ENCODE peak calls at places on chromosomes 11 and 22, in six cellular contexts. One of them, this sample, is unnamed.
A peak's percentile ranks its signal among the peaks of the same experiment; 100 is the strongest.

GRCh38 chr22:30867746-30868662 is 100.6 kb downstream of the MORC2 start:
- DNase-seq in Peyer's patch: peak; percentile 22
- DNase-seq in HFF-Myc: no peak
- DNase-seq in heart left ventricle: no peak
- DNase-seq in AG04450: no peak
- DNase-seq in retinal pigment epithelial cell: no peak
- DNase-seq in this sample: no peak

GRCh38 chr11:56750190-56750589 is 1.7 kb upstream of the OR9G4 start:
- DNase-seq in Peyer's patch: no peak
- DNase-seq in HFF-Myc: no peak
- DNase-seq in heart left ventricle: no peak
- DNase-seq in AG04450: no peak
- DNase-seq in retinal pigment epithelial cell: no peak
- DNase-seq in this sample: no peak

GRCh38 chr22:23875801-23876200 is 18.1 kb downstream of the SLC2A11 start:
- DNase-seq in Peyer's patch: no peak
- DNase-seq in HFF-Myc: no peak
- DNase-seq in heart left ventricle: no peak
- DNase-seq in AG04450: no peak
- DNase-seq in retinal pigment epithelial cell: no peak
- DNase-seq in this sample: no peak

GRCh38 chr11:134261626-134262488 is 8.5 kb downstream of the ACAD8 start:
- DNase-seq in Peyer's patch: no peak
- DNase-seq in HFF-Myc: no peak
- DNase-seq in heart left ventricle: no peak
- DNase-seq in AG04450: no peak
- DNase-seq in retinal pigment epithelial cell: no peak
- DNase-seq in this sample: peak; percentile 66

GRCh38 chr11:111586305-111586915 is 15.8 kb upstream of the SIK2 start:
- DNase-seq in Peyer's patch: peak; percentile 72
- DNase-seq in HFF-Myc: no peak
- DNase-seq in heart left ventricle: no peak
- DNase-seq in AG04450: no peak
- DNase-seq in retinal pigment epithelial cell: no peak
- DNase-seq in this sample: peak; percentile 47

GRCh38 chr11:129067454-129067853 is 124.7 kb downstream of the ARHGAP32 start:
- DNase-seq in Peyer's patch: no peak
- DNase-seq in HFF-Myc: no peak
- DNase-seq in heart left ventricle: no peak
- DNase-seq in AG04450: no peak
- DNase-seq in retinal pigment epithelial cell: no peak
- DNase-seq in this sample: no peak

GRCh38 chr22:23579280-23579679 is 810 bp downstream of the IGLL1 start:
- DNase-seq in Peyer's patch: no peak
- DNase-seq in HFF-Myc: no peak
- DNase-seq in heart left ventricle: no peak
- DNase-seq in AG04450: no peak
- DNase-seq in retinal pigment epithelial cell: no peak
- DNase-seq in this sample: no peak

GRCh38 chr11:27451528-27451927 is 21.1 kb downstream of the LGR4 start:
- DNase-seq in Peyer's patch: no peak
- DNase-seq in HFF-Myc: no peak
- DNase-seq in heart left ventricle: no peak
- DNase-seq in AG04450: no peak
- DNase-seq in retinal pigment epithelial cell: no peak
- DNase-seq in this sample: no peak

GRCh38 chr11:28621648-28622215 is 513.5 kb downstream of the METTL15 start:
- DNase-seq in Peyer's patch: no peak
- DNase-seq in HFF-Myc: no peak
- DNase-seq in heart left ventricle: no peak
- DNase-seq in AG04450: no peak
- DNase-seq in retinal pigment epithelial cell: no peak
- DNase-seq in this sample: no peak

GRCh38 chr11:56876621-56877312 is 111.9 kb upstream of the OR5AK2 start:
- DNase-seq in Peyer's patch: no peak
- DNase-seq in HFF-Myc: no peak
- DNase-seq in heart left ventricle: no peak
- DNase-seq in AG04450: no peak
- DNase-seq in retinal pigment epithelial cell: no peak
- DNase-seq in this sample: no peak

GRCh38 chr11:65571940-65572339 is 398 bp upstream of the FAM89B start:
- DNase-seq in Peyer's patch: peak; percentile 68
- DNase-seq in HFF-Myc: no peak
- DNase-seq in heart left ventricle: no peak
- DNase-seq in AG04450: no peak
- DNase-seq in retinal pigment epithelial cell: no peak
- DNase-seq in this sample: no peak

GRCh38 chr22:35915477-35916013 is 113.1 kb downstream of the RBFOX2 start:
- DNase-seq in Peyer's patch: no peak
- DNase-seq in HFF-Myc: no peak
- DNase-seq in heart left ventricle: no peak
- DNase-seq in AG04450: no peak
- DNase-seq in retinal pigment epithelial cell: no peak
- DNase-seq in this sample: no peak

GRCh38 chr11:10091314-10092045 is 202.5 kb downstream of the SBF2 start:
- DNase-seq in Peyer's patch: no peak
- DNase-seq in HFF-Myc: no peak
- DNase-seq in heart left ventricle: no peak
- DNase-seq in AG04450: no peak
- DNase-seq in retinal pigment epithelial cell: no peak
- DNase-seq in this sample: no peak

GRCh38 chr22:31625661-31626426 is 36.2 kb downstream of the PISD start:
- DNase-seq in Peyer's patch: no peak
- DNase-seq in HFF-Myc: no peak
- DNase-seq in heart left ventricle: no peak
- DNase-seq in AG04450: no peak
- DNase-seq in retinal pigment epithelial cell: no peak
- DNase-seq in this sample: no peak

GRCh38 chr11:95364324-95365295 is 133.6 kb upstream of the SESN3 start:
- DNase-seq in Peyer's patch: no peak
- DNase-seq in HFF-Myc: no peak
- DNase-seq in heart left ventricle: no peak
- DNase-seq in AG04450: no peak
- DNase-seq in retinal pigment epithelial cell: peak; percentile 23
- DNase-seq in this sample: no peak

GRCh38 chr11:126561327-126561893 is 205.9 kb downstream of the ST3GAL4 start:
- DNase-seq in Peyer's patch: no peak
- DNase-seq in HFF-Myc: peak; percentile 42
- DNase-seq in heart left ventricle: peak; percentile 36
- DNase-seq in AG04450: peak; percentile 45
- DNase-seq in retinal pigment epithelial cell: no peak
- DNase-seq in this sample: peak; percentile 58

GRCh38 chr11:18526521-18527296 is at the start of gene TSG101:
- DNase-seq in Peyer's patch: peak; percentile 97
- DNase-seq in HFF-Myc: peak; percentile 79
- DNase-seq in heart left ventricle: peak; percentile 95
- DNase-seq in AG04450: peak; percentile 82
- DNase-seq in retinal pigment epithelial cell: peak; percentile 71
- DNase-seq in this sample: peak; percentile 94

GRCh38 chr22:41301085-41302015 is at the start of gene ZC3H7B:
- DNase-seq in Peyer's patch: peak; percentile 92
- DNase-seq in HFF-Myc: no peak
- DNase-seq in heart left ventricle: peak; percentile 85
- DNase-seq in AG04450: peak; percentile 27
- DNase-seq in retinal pigment epithelial cell: no peak
- DNase-seq in this sample: peak; percentile 97

GRCh38 chr11:77351281-77351905 is 49.9 kb upstream of the GDPD4 start:
- DNase-seq in Peyer's patch: no peak
- DNase-seq in HFF-Myc: no peak
- DNase-seq in heart left ventricle: no peak
- DNase-seq in AG04450: no peak
- DNase-seq in retinal pigment epithelial cell: no peak
- DNase-seq in this sample: no peak

GRCh38 chr11:47185305-47186075 is 744 bp downstream of the PACSIN3 start:
- DNase-seq in Peyer's patch: no peak
- DNase-seq in HFF-Myc: no peak
- DNase-seq in heart left ventricle: peak; percentile 88
- DNase-seq in AG04450: no peak
- DNase-seq in retinal pigment epithelial cell: no peak
- DNase-seq in this sample: no peak

GRCh38 chr22:29245626-29246385 is 22.0 kb downstream of the RHBDD3 start:
- DNase-seq in Peyer's patch: peak; percentile 90
- DNase-seq in HFF-Myc: no peak
- DNase-seq in heart left ventricle: peak; percentile 66
- DNase-seq in AG04450: peak; percentile 29
- DNase-seq in retinal pigment epithelial cell: no peak
- DNase-seq in this sample: peak; percentile 87

GRCh38 chr22:41028841-41029240 is 63.6 kb upstream of the EP300 start:
- DNase-seq in Peyer's patch: no peak
- DNase-seq in HFF-Myc: no peak
- DNase-seq in heart left ventricle: no peak
- DNase-seq in AG04450: peak; percentile 78
- DNase-seq in retinal pigment epithelial cell: peak; percentile 56
- DNase-seq in this sample: no peak

GRCh38 chr22:49151256-49152131 is 676.2 kb downstream of the BRD1 start:
- DNase-seq in Peyer's patch: no peak
- DNase-seq in HFF-Myc: no peak
- DNase-seq in heart left ventricle: no peak
- DNase-seq in AG04450: no peak
- DNase-seq in retinal pigment epithelial cell: no peak
- DNase-seq in this sample: no peak

GRCh38 chr11:121696177-121696863 is 243.6 kb upstream of the SORL1-AS1 start:
- DNase-seq in Peyer's patch: no peak
- DNase-seq in HFF-Myc: no peak
- DNase-seq in heart left ventricle: peak; percentile 39
- DNase-seq in AG04450: no peak
- DNase-seq in retinal pigment epithelial cell: peak; percentile 66
- DNase-seq in this sample: no peak

GRCh38 chr22:22687638-22688500 is 43.5 kb downstream of the GGTLC2 start:
- DNase-seq in Peyer's patch: peak; percentile 80
- DNase-seq in HFF-Myc: peak; percentile 12
- DNase-seq in heart left ventricle: peak; percentile 29
- DNase-seq in AG04450: peak; percentile 38
- DNase-seq in retinal pigment epithelial cell: no peak
- DNase-seq in this sample: peak; percentile 51

GRCh38 chr11:72425053-72425980 is 9.0 kb downstream of the CLPB start:
- DNase-seq in Peyer's patch: no peak
- DNase-seq in HFF-Myc: no peak
- DNase-seq in heart left ventricle: no peak
- DNase-seq in AG04450: no peak
- DNase-seq in retinal pigment epithelial cell: no peak
- DNase-seq in this sample: no peak
- TF ChIP-seq CTCF in Peyer's patch: no peak
- TF ChIP-seq CTCF in HFF-Myc: no peak
- TF ChIP-seq CTCF in heart left ventricle: no peak
- TF ChIP-seq CTCF in AG04450: no peak
- TF ChIP-seq CTCF in retinal pigment epithelial cell: no peak
- TF ChIP-seq CTCF in this sample: no peak

DNA sequence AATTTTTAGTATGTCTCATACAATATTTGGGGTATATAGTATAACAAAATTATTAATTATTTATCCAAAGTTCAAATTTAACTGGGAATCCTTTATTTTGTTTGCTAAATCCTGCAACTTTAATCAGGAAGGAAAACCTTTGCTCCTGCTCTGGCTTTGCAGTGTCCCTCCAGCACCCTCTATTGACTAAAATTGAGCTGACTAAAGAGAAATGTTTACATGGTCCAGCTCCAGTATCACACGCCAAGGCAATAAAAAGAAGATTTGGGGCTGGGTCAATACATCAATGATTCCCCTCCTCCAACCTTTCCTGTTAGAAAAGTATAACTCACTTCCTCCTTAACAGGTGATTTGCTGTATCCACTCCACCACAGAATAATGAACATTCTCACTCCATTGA is 153.0 kb upstream of the LRRC4C start:
- DNase-seq in Peyer's patch: no peak
- DNase-seq in HFF-Myc: no peak
- DNase-seq in heart left ventricle: no peak
- DNase-seq in AG04450: no peak
- DNase-seq in retinal pigment epithelial cell: no peak
- DNase-seq in this sample: no peak
- TF ChIP-seq CTCF in Peyer's patch: no peak
- TF ChIP-seq CTCF in HFF-Myc: no peak
- TF ChIP-seq CTCF in heart left ventricle: no peak
- TF ChIP-seq CTCF in AG04450: no peak
- TF ChIP-seq CTCF in retinal pigment epithelial cell: no peak
- TF ChIP-seq CTCF in this sample: no peak

GRCh38 chr22:42560381-42560780 is 6.6 kb downstream of the SERHL2 start:
- DNase-seq in Peyer's patch: no peak
- DNase-seq in HFF-Myc: no peak
- DNase-seq in heart left ventricle: no peak
- DNase-seq in AG04450: no peak
- DNase-seq in retinal pigment epithelial cell: no peak
- DNase-seq in this sample: peak; percentile 10

GRCh38 chr22:42562684-42563083 is 8.9 kb downstream of the SERHL2 start:
- DNase-seq in Peyer's patch: no peak
- DNase-seq in HFF-Myc: no peak
- DNase-seq in heart left ventricle: no peak
- DNase-seq in AG04450: no peak
- DNase-seq in retinal pigment epithelial cell: no peak
- DNase-seq in this sample: no peak

GRCh38 chr22:42561856-42562255 is 8.1 kb downstream of the SERHL2 start:
- DNase-seq in Peyer's patch: no peak
- DNase-seq in HFF-Myc: no peak
- DNase-seq in heart left ventricle: no peak
- DNase-seq in AG04450: no peak
- DNase-seq in retinal pigment epithelial cell: no peak
- DNase-seq in this sample: no peak

GRCh38 chr22:42562282-42562681 is 8.5 kb downstream of the SERHL2 start:
- DNase-seq in Peyer's patch: no peak
- DNase-seq in HFF-Myc: no peak
- DNase-seq in heart left ventricle: no peak
- DNase-seq in AG04450: no peak
- DNase-seq in retinal pigment epithelial cell: no peak
- DNase-seq in this sample: peak; percentile 70

GRCh38 chr22:42560781-42561180 is 7.0 kb downstream of the SERHL2 start:
- DNase-seq in Peyer's patch: no peak
- DNase-seq in HFF-Myc: no peak
- DNase-seq in heart left ventricle: no peak
- DNase-seq in AG04450: no peak
- DNase-seq in retinal pigment epithelial cell: no peak
- DNase-seq in this sample: peak; percentile 42
- TF ChIP-seq CTCF in Peyer's patch: peak; percentile 22
- TF ChIP-seq CTCF in HFF-Myc: peak; percentile 67
- TF ChIP-seq CTCF in heart left ventricle: peak; percentile 44
- TF ChIP-seq CTCF in AG04450: peak; percentile 50
- TF ChIP-seq CTCF in retinal pigment epithelial cell: peak; percentile 64
- TF ChIP-seq CTCF in this sample: peak; percentile 33

DNA sequence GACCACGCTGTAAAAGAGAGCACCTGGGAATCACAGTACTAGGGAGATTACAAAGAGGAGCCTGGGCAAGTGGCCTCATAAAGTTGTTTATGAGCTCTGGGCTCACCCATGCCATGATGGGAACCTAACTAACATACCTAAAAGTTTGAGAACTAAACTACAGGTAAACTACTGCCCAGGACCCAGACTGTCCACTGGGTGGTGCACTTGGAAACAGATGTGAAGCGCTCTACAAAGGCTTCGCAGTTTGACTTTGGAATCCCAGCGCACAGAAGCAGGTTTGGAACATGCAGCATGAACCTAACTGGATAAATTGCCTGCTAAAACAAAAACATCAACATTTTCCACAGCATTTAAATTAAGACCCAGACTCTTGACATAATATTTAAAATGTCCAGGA is 418.6 kb downstream of the FAM181B start:
- DNase-seq in Peyer's patch: no peak
- DNase-seq in HFF-Myc: no peak
- DNase-seq in heart left ventricle: no peak
- DNase-seq in AG04450: no peak
- DNase-seq in retinal pigment epithelial cell: no peak
- DNase-seq in this sample: no peak
- TF ChIP-seq CTCF in Peyer's patch: no peak
- TF ChIP-seq CTCF in HFF-Myc: no peak
- TF ChIP-seq CTCF in heart left ventricle: no peak
- TF ChIP-seq CTCF in AG04450: no peak
- TF ChIP-seq CTCF in retinal pigment epithelial cell: peak; percentile 78
- TF ChIP-seq CTCF in this sample: no peak

GRCh38 chr11:73931039-73931645 is 19.7 kb upstream of the DNAJB13 start:
- DNase-seq in Peyer's patch: peak; percentile 49
- DNase-seq in HFF-Myc: peak; percentile 58
- DNase-seq in heart left ventricle: no peak
- DNase-seq in AG04450: peak; percentile 54
- DNase-seq in retinal pigment epithelial cell: peak; percentile 91
- DNase-seq in this sample: peak; percentile 58
- TF ChIP-seq CTCF in Peyer's patch: peak; percentile 75
- TF ChIP-seq CTCF in HFF-Myc: peak; percentile 46
- TF ChIP-seq CTCF in heart left ventricle: peak; percentile 15
- TF ChIP-seq CTCF in AG04450: peak; percentile 59
- TF ChIP-seq CTCF in retinal pigment epithelial cell: peak; percentile 51
- TF ChIP-seq CTCF in this sample: no peak

This sample was measured in GM13976.